ENCODE peak calls at places on chromosomes 12 and 14, in seven cellular contexts. P is stomach, O is transverse colon, W is body of pancreas, G is uterus, X is spleen, E is breast epithelium. C is an unnamed sample. For H3K4me1, the result is how much of the 10 kb centered on the place peaks cover.

GRCh38 chr12:15011162-15011561 is 38.3 kb downstream of the PDE6H start:
- DNase-seq in W (no peak), O (no peak), G (no peak), E (no peak), P (no peak), X (no peak), C (no peak)

GRCh38 chr12:124558298-124558697 is 9.1 kb downstream of the NCOR2 start:
- DNase-seq in E (no peak), X (peak), P (no peak), G (no peak), O (no peak), W (no peak), C (no peak)

GRCh38 chr14:60655114-60655897 is 6.0 kb upstream of the SIX1 start:
- DNase-seq in E (no peak), X (no peak), P (no peak), O (no peak), W (no peak), G (no peak), C (no peak)

GRCh38 chr12:64744422-64745258 is 14.6 kb downstream of the GNS start:
- DNase-seq in O (no peak), X (no peak), G (no peak), E (no peak), P (no peak), W (no peak), C (no peak)

GRCh38 chr14:22900088-22900799 is 17.2 kb downstream of the REM2 start:
- DNase-seq in E (no peak), W (peak), X (no peak), O (peak), G (peak), P (no peak), C (no peak)

GRCh38 chr14:68787235-68787727 is 5.6 kb downstream of the ZFP36L1 start:
- DNase-seq in O (peak), G (peak), X (peak), P (peak), W (peak), E (no peak), C (peak)

GRCh38 chr14:61211476-61212262 is 69.5 kb downstream of the TMEM30B start:
- DNase-seq in P (no peak), E (no peak), G (no peak), O (no peak), X (no peak), W (no peak), C (no peak)

GRCh38 chr12:113875681-113876080 is 90.4 kb downstream of the RBM19 start:
- DNase-seq in E (no peak), W (no peak), O (no peak), X (no peak), G (no peak), P (no peak), C (no peak)

GRCh38 chr12:96208346-96208745 is 14.2 kb downstream of the ELK3 start:
- DNase-seq in E (no peak), O (no peak), G (no peak), X (no peak), W (no peak), P (no peak), C (no peak)

GRCh38 chr12:67241482-67241881 is 27.7 kb upstream of the CAND1 start:
- DNase-seq in P (no peak), O (no peak), W (no peak), G (no peak), E (no peak), X (no peak), C (no peak)

GRCh38 chr14:67541448-67542387 is 8.6 kb downstream of the PLEKHH1 start:
- DNase-seq in X (peak), G (no peak), E (no peak), P (peak), O (peak), W (peak), C (peak)

GRCh38 chr12:53613821-53614220 is 12.4 kb downstream of the ATF7 start:
- DNase-seq in E (no peak), P (no peak), W (no peak), O (no peak), X (no peak), G (no peak), C (no peak)

GRCh38 chr12:63816031-63816430 is 28.5 kb upstream of the SRGAP1 start:
- DNase-seq in E (no peak), W (no peak), G (no peak), O (no peak), P (no peak), X (no peak), C (no peak)

GRCh38 chr14:20652996-20653975 is 11.8 kb upstream of the OR6S1 start:
- DNase-seq in E (no peak), G (no peak), W (no peak), X (peak), O (no peak), P (no peak), C (no peak)

GRCh38 chr14:94123296-94123695 is 6.1 kb downstream of the IFI27L2 start:
- DNase-seq in G (no peak), E (no peak), O (no peak), P (peak), X (no peak), W (no peak), C (no peak)

GRCh38 chr12:52945389-52946232 is 3.3 kb upstream of the KRT18 start:
- DNase-seq in X (no peak), E (no peak), W (peak), P (peak), G (no peak), O (peak), C (peak)

GRCh38 chr12:124842800-124843510 is 20.7 kb downstream of the SCARB1 start:
- DNase-seq in O (peak), X (no peak), W (no peak), P (no peak), G (no peak), E (no peak), C (peak)

GRCh38 chr12:113242018-113242418 is 20.8 kb downstream of the TPCN1 start:
- DNase-seq in E (peak), O (peak), X (peak), G (no peak), W (peak), P (peak), C (no peak)

GRCh38 chr14:103897075-103897947 is 30.9 kb upstream of the TDRD9 start:
- DNase-seq in W (peak), X (no peak), E (no peak), G (no peak), O (peak), P (peak), C (no peak)

GRCh38 chr12:33710548-33710947 is 270.9 kb upstream of the SYT10 start:
- DNase-seq in O (no peak), G (no peak), W (no peak), X (no peak), P (no peak), E (no peak), C (no peak)

GRCh38 chr14:61296707-61297502 is 15.8 kb upstream of the TMEM30B start:
- DNase-seq in P (no peak), O (no peak), G (no peak), X (no peak), W (no peak), E (no peak), C (no peak)

GRCh38 chr14:50225067-50225973 is 6.1 kb downstream of the SOS2 start:
- DNase-seq in E (no peak), G (no peak), O (no peak), W (peak), X (no peak), P (no peak), C (no peak)

GRCh38 chr12:49740930-49741881 is at the start of gene TMBIM6:
- DNase-seq in X (peak), G (peak), W (peak), P (peak), E (peak), O (peak), C (peak)

GRCh38 chr14:93811611-93812010 is 23.3 kb upstream of the PRIMA1 start:
- DNase-seq in O (no peak), W (no peak), G (no peak), X (no peak), P (no peak), E (no peak), C (no peak)

GRCh38 chr12:56164345-56164729 is 6.2 kb downstream of the MYL6 start:
- DNase-seq in X (no peak), E (no peak), W (no peak), P (no peak), G (no peak), O (no peak), C (no peak)

GRCh38 chr14:67436006-67436866 is 24.3 kb upstream of the PLEK2 start:
- DNase-seq in O (no peak), X (no peak), E (no peak), G (no peak), P (no peak), W (peak), C (peak)

GRCh38 chr12:57591567-57592325 is 754 bp downstream of the PIP4K2C start:
- DNase-seq in X (no peak), W (no peak), G (no peak), P (peak), E (peak), O (peak), C (no peak)

GRCh38 chr12:69028941-69029729 is 96.2 kb upstream of the CPM start:
- DNase-seq in G (no peak), O (no peak), E (no peak), X (no peak), P (no peak), W (no peak), C (no peak)

GRCh38 chr14:77051101-77051500 is 22.6 kb upstream of the IRF2BPL start:
- DNase-seq in X (peak), P (peak), E (no peak), O (no peak), G (peak), W (peak), C (peak)
- TF ChIP-seq POLR2A in X (no peak), P (no peak), E (no peak), O (no peak), G (no peak), W (peak), C (no peak)

GRCh38 chr14:99182548-99183115 is 89.4 kb downstream of the BCL11B start:
- DNase-seq in P (no peak), O (no peak), G (no peak), X (no peak), W (no peak), E (no peak), C (no peak)
- H3K4me1 ChIP-seq in P (under half), O (under half), G (under half), X (under half), W (under half), E (under half), C (under half)

DNA sequence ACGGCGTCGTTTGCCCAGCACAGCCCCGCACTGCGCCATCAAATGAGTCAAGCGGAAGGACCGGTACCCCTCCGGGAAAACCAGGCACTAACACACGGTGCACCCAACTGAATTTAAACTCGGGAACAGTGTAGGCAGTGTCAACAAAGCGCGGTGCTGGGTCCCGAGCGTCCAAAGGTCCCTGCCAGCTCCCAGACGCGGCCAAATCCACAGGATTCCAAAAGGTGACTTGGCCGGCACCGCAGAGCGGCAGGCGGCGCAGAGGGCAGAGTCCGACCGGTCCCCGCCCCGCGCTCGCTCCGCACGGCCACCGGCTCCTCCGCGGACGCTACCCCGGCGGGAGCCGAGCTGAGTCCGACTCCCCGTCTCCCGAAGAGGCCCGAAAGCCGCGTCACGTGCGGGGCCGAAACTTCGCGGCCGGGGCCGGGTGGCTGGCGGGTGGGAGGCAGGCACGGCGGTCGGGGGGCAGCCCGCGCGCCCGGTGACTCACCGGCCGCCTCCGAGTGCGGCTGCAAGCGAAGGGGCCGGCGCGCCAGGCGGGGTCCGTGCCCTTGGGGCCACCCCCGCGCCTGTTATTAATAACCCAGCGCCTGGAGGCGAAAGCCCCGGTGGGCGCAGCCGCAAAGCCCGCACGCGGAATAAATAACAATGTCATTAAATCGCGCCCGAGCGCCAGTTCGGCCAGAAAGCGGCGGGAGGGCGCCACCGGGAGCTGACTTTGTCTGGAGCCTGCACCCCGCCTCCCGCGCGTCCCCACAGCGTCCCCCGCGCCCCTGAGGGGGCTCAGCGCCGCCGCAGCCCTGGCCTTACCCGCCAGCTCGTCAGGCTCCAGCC is 823 bp downstream of the DENND5B start:
- DNase-seq in G (peak), O (peak), X (peak), W (peak), E (no peak), P (peak), C (peak)
- TF ChIP-seq POLR2A in G (no peak), O (peak), X (no peak), W (peak), E (no peak), P (no peak), C (peak)

GRCh38 chr12:92130999-92131398 is 14.6 kb downstream of the BTG1 start:
- DNase-seq in O (no peak), P (no peak), X (no peak), G (no peak), W (no peak), E (no peak), C (no peak)

GRCh38 chr12:92134638-92135274 is 10.9 kb downstream of the BTG1 start:
- DNase-seq in P (no peak), G (no peak), X (no peak), W (no peak), E (no peak), O (no peak), C (no peak)

GRCh38 chr12:92133795-92134637 is 11.6 kb downstream of the BTG1 start:
- DNase-seq in E (no peak), X (no peak), P (no peak), W (no peak), O (no peak), G (no peak), C (no peak)

GRCh38 chr12:92132282-92132681 is 13.4 kb downstream of the BTG1 start:
- DNase-seq in P (no peak), W (no peak), G (no peak), X (no peak), E (no peak), O (no peak), C (no peak)

GRCh38 chr12:92133166-92133565 is 12.5 kb downstream of the BTG1 start:
- DNase-seq in X (no peak), W (no peak), P (no peak), G (no peak), O (no peak), E (no peak), C (no peak)
- H3K4me1 ChIP-seq in X (half or more), W (half or more), P (half or more), G (under half), O (under half), E (under half), C (half or more)

GRCh38 chr14:31952573-31952972 is 124.5 kb upstream of the ARHGAP5 start:
- DNase-seq in X (no peak), E (no peak), W (no peak), P (no peak), O (no peak), G (no peak), C (no peak)
- TF ChIP-seq POLR2A in X (no peak), E (no peak), W (no peak), P (no peak), O (no peak), G (no peak), C (no peak)

DNA sequence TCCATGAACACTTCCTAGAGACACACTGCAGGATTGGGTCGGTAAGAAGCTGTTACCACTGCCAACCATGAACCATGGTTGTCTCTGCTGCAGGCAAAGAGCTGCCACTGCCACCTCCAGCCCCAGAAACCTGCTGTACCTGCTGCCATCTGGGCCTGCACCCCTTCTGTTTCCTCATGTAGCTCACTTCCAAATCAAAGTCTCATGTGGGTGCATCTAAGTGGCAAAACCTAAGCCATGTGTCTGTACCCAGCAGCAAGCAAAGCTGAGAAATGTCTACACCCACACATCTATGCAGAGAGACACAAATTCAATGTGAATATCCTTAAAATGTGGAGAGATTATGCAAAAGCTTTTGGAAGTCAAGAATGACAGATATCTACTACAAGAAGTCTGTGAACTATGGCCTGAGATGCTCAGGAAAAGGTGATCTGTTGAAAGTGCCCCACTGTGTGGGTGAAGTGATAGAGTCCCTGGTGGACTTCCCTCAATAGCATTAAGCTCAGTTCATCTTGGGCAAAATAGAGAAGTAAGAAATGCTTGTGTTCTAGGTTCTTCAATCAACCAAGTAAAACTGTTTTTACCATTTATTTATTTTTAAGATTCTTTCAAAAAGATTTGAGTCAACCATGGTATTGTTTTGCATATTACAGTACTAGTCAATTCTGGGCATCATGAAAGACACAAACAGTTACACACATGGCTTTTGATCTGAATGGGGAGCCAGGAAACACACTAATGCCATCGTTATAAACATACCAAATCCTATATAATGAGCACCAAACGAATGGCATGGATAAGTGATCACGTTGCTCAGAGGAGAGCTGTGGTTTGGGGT is 64.4 kb downstream of the FOS start:
- DNase-seq in E (no peak), P (no peak), O (no peak), X (no peak), W (no peak), G (no peak), C (no peak)
- H3K4me1 ChIP-seq in E (under half), P (under half), O (under half), X (under half), W (under half), G (under half), C (under half)

C was measured in adrenal gland.